ENCODE peak calls at places on chromosomes 2 and 18, in ten cellular contexts. B, G, X, V, F, A, N, M, T and L are unnamed samples.

GRCh38 chr2:215188078-215188477 is 49.7 kb upstream of the ABCA12 start:
- DNase-seq in B (peak), G (no peak), X (no peak), V (no peak), F (no peak), A (no peak), N (no peak), M (no peak), T (no peak), L (no peak)

GRCh38 chr2:99085400-99085799 is 56.1 kb upstream of the C2orf15 start:
- DNase-seq in B (peak), G (no peak), X (no peak), V (no peak), F (peak), A (no peak), N (no peak), M (peak), T (no peak), L (no peak)

GRCh38 chr2:26244479-26245230 is at the start of the genes HADHA and HADHB:
- DNase-seq in B (peak), G (peak), X (peak), V (peak), F (peak), A (peak), N (peak), M (peak), T (peak), L (peak)

GRCh38 chr18:44180683-44181082 is 500.0 kb upstream of the SETBP1 start:
- DNase-seq in B (peak), G (no peak), X (no peak), V (no peak), F (no peak), A (no peak), N (no peak), M (no peak), T (no peak), L (no peak)

GRCh38 chr2:71250945-71251344 is 24.0 kb upstream of the PAIP2B start:
- DNase-seq in B (no peak), G (no peak), X (no peak), V (no peak), F (no peak), A (no peak), N (no peak), M (no peak), T (no peak), L (no peak)

GRCh38 chr2:82599021-82599420 is 1860.1 kb downstream of the SUCLG1 start:
- DNase-seq in B (no peak), G (no peak), X (no peak), V (no peak), F (no peak), A (no peak), N (no peak), M (no peak), T (no peak), L (no peak)

GRCh38 chr18:74533666-74534065 is 634 bp upstream of the CNDP1 start:
- DNase-seq in B (no peak), G (no peak), X (no peak), V (no peak), F (no peak), A (no peak), N (no peak), M (no peak), T (no peak), L (no peak)

GRCh38 chr18:78773819-78774218 is 205.8 kb upstream of the SALL3 start:
- DNase-seq in B (no peak), G (no peak), X (no peak), V (no peak), F (no peak), A (no peak), N (no peak), M (no peak), T (no peak), L (no peak)

GRCh38 chr2:175844169-175844568 is 157.9 kb downstream of the LNPK start:
- DNase-seq in B (peak), G (no peak), X (no peak), V (no peak), F (no peak), A (no peak), N (no peak), M (no peak), T (no peak), L (no peak)

GRCh38 chr18:57023483-57023882 is 123.4 kb upstream of the BOD1L2 start:
- DNase-seq in B (no peak), G (no peak), X (no peak), V (no peak), F (peak), A (no peak), N (no peak), M (no peak), T (no peak), L (no peak)

GRCh38 chr2:75100011-75100680 is 99.2 kb downstream of the TACR1 start:
- DNase-seq in B (peak), G (no peak), X (no peak), V (no peak), F (no peak), A (peak), N (no peak), M (no peak), T (no peak), L (peak)

GRCh38 chr2:199811360-199811759 is 39.6 kb downstream of the FTCDNL1 start:
- DNase-seq in B (no peak), G (no peak), X (no peak), V (no peak), F (no peak), A (no peak), N (no peak), M (no peak), T (no peak), L (no peak)

GRCh38 chr2:31205186-31205585 is 12.1 kb downstream of the CAPN14 start:
- DNase-seq in B (no peak), G (no peak), X (no peak), V (no peak), F (no peak), A (no peak), N (no peak), M (no peak), T (no peak), L (no peak)

GRCh38 chr18:58267493-58267892 is 223.5 kb downstream of the NEDD4L start:
- DNase-seq in B (no peak), G (no peak), X (no peak), V (no peak), F (no peak), A (no peak), N (no peak), M (no peak), T (no peak), L (no peak)

GRCh38 chr2:65379721-65380171 is 52.7 kb downstream of the SPRED2 start:
- DNase-seq in B (no peak), G (no peak), X (no peak), V (no peak), F (no peak), A (no peak), N (no peak), M (no peak), T (no peak), L (peak)

GRCh38 chr2:132417430-132418035 is 928 bp downstream of the GPR39 start:
- DNase-seq in B (no peak), G (peak), X (no peak), V (no peak), F (no peak), A (no peak), N (no peak), M (no peak), T (no peak), L (no peak)

GRCh38 chr2:132416080-132416911 is at the start of gene GPR39:
- DNase-seq in B (peak), G (peak), X (no peak), V (peak), F (no peak), A (no peak), N (peak), M (peak), T (peak), L (peak)

GRCh38 chr2:132416996-132417395 is 391 bp downstream of the GPR39 start:
- DNase-seq in B (no peak), G (no peak), X (no peak), V (no peak), F (no peak), A (no peak), N (no peak), M (no peak), T (no peak), L (no peak)

GRCh38 chr2:132412021-132412420 is 4.6 kb upstream of the GPR39 start:
- DNase-seq in B (no peak), G (no peak), X (no peak), V (no peak), F (no peak), A (no peak), N (no peak), M (no peak), T (no peak), L (no peak)

DNA sequence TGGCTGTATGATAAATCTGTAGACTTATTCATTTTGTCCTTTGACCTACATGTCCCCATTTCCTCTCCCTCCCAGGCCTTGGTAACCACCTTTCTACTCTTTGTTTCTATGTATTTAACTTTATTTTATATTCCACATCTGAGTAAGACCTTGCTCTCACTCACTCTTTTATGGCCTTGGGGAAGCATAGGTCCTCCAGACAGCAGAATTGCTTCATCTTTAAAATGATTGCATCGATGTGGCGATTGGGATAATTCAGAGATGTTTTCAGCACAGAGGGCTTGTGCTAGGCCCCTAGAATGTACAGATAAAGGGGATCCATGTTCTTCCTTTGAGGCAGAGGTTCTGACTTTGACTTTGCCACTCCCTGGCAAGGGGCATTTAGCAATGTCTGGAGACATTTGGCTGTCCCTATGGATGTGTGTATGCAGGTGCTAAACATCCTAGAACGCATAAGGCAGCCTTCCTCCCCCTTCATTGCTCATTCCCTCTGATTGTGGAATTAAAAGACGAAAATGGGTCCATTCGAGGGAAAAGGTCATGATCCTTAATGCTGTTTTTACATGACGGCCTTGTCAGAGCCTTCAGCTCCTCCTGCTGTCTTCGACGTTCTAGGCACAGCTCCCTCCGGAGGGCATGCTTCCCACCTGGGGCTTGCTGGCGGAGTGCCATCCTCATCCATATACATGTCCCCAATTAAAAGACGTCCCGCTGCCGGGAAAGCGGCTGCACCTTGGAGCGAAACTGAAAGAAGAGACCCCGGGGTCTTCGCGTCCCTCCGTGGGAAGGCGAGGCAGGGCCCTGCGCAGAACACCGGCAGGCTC is 1.1 kb upstream of the GPR39 start:
- DNase-seq in B (peak), G (no peak), X (no peak), V (no peak), F (no peak), A (no peak), N (peak), M (no peak), T (peak), L (peak)
- H3K27ac ChIP-seq in B (peak), G (peak), X (no peak), V (no peak), F (no peak), A (peak), N (no peak), M (no peak), T (no peak), L (peak)

GRCh38 chr2:218003265-218003950 is 613 bp upstream of the TNS1 start:
- DNase-seq in B (peak), G (peak), X (no peak), V (peak), F (no peak), A (no peak), N (peak), M (no peak), T (peak), L (peak)
- H3K27ac ChIP-seq in B (no peak), G (peak), X (no peak), V (peak), F (no peak), A (peak), N (peak), M (no peak), T (peak), L (peak)

GRCh38 chr2:77652499-77652898 is 130.3 kb upstream of the LRRTM4 start:
- DNase-seq in B (no peak), G (no peak), X (no peak), V (no peak), F (no peak), A (no peak), N (no peak), M (no peak), T (no peak), L (no peak)
- H3K27ac ChIP-seq in B (no peak), G (no peak), X (no peak), V (no peak), F (no peak), A (no peak), N (no peak), M (no peak), T (no peak), L (no peak)

GRCh38 chr2:69023236-69023635 is 10.3 kb downstream of the ANTXR1 start:
- DNase-seq in B (no peak), G (no peak), X (no peak), V (no peak), F (no peak), A (no peak), N (no peak), M (no peak), T (no peak), L (no peak)

GRCh38 chr2:69021027-69021426 is 8.0 kb downstream of the ANTXR1 start:
- DNase-seq in B (no peak), G (no peak), X (no peak), V (no peak), F (no peak), A (no peak), N (no peak), M (no peak), T (no peak), L (no peak)

GRCh38 chr2:69021727-69022126 is 8.7 kb downstream of the ANTXR1 start:
- DNase-seq in B (no peak), G (no peak), X (no peak), V (no peak), F (no peak), A (no peak), N (no peak), M (no peak), T (no peak), L (no peak)

GRCh38 chr2:69020496-69020895 is 7.5 kb downstream of the ANTXR1 start:
- DNase-seq in B (no peak), G (no peak), X (no peak), V (no peak), F (no peak), A (no peak), N (no peak), M (no peak), T (no peak), L (no peak)

DNA sequence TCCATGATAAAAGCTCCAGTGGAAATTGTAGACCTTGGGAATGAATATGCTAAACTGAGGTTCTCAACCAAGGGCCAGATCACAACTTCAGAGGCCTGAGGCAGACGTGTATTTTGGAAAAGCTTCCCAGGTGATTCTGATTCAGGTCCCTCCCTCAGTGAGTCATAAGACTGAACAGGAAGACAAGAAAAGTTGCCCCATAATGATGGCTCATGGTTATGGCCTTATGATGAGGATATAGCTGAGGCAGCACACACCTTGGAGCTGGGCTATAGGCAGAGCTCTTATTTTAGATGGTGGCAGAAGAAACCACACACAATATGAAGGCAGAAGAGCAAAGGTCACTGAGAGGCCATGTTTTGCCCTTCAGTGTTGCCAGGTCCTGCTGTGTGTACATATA is 9.6 kb downstream of the ANTXR1 start:
- DNase-seq in B (no peak), G (no peak), X (no peak), V (no peak), F (no peak), A (no peak), N (no peak), M (no peak), T (no peak), L (no peak)
- H3K27ac ChIP-seq in B (no peak), G (no peak), X (no peak), V (no peak), F (no peak), A (no peak), N (no peak), M (no peak), T (no peak), L (no peak)

DNA sequence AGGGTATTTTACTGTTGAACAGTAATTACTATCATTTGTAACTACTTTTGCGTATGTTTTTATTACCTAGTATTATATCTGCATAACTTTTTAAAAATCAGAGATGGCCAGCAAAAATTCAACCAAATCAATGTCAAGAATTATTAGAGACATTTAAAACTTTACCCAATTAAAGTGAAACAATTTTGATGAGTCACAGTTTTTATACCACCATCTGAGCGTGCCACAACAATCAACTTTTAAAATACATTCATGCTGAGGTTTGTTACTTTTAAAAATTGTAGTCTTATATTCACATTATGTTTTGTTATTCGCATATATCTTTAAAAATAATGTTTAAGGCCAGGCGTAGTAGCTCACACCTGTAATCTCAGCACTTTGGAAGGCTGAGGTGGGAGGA is 114.9 kb downstream of the RTN4 start:
- DNase-seq in B (no peak), G (no peak), X (no peak), V (no peak), F (no peak), A (no peak), N (no peak), M (no peak), T (no peak), L (no peak)
- H3K27ac ChIP-seq in B (no peak), G (no peak), X (no peak), V (no peak), F (no peak), A (no peak), N (no peak), M (no peak), T (no peak), L (no peak)